ENCODE peak calls at places on chromosomes 3 and 15, in ten cellular contexts. I is Caki2; V is stomach; W is activated CD4-positive, alpha-beta T cell treated with anti-CD3 and anti-CD28 coated beads, Interleukin-2, amount 10 ng/mL, durations not matched to agents 7 days and 5 days; T is astrocyte of the spinal cord; J is NCI-H1417; P is ureter; Q is body of pancreas; S is H4; O is small intestine. M is an unnamed sample.

GRCh38 chr15:89652666-89653065 is 2.6 kb downstream of the KIF7 start:
- DNase-seq in O (no peak), W (no peak), S (no peak), V (no peak), I (no peak), P (no peak), T (no peak), Q (no peak), J (no peak), M (no peak)

GRCh38 chr3:9553021-9553948 is at the start of gene LHFPL4:
- DNase-seq in I (no peak), Q (no peak), T (no peak), O (no peak), J (peak; percentile 28), V (no peak), P (no peak), W (no peak), S (no peak), M (no peak)

GRCh38 chr3:28267984-28268849 is 26.8 kb downstream of the CMC1 start:
- DNase-seq in Q (peak; percentile 47), W (no peak), T (no peak), P (no peak), I (no peak), S (no peak), O (peak; percentile 63), V (no peak), J (no peak), M (no peak)

GRCh38 chr3:100869787-100870186 is 123.4 kb downstream of the ABI3BP start:
- DNase-seq in P (no peak), Q (no peak), W (no peak), S (no peak), O (no peak), T (peak; percentile 78), V (no peak), J (no peak), I (no peak), M (no peak)

GRCh38 chr3:183966361-183966791 is 51.3 kb downstream of the ABCC5 start:
- DNase-seq in I (no peak), J (no peak), V (peak; percentile 76), P (peak; percentile 66), W (no peak), T (no peak), S (no peak), Q (no peak), O (no peak), M (peak; percentile 23)

GRCh38 chr3:19229086-19229485 is 80.8 kb downstream of the KCNH8 start:
- DNase-seq in P (no peak), J (no peak), W (no peak), I (no peak), Q (no peak), V (no peak), O (no peak), S (no peak), T (no peak), M (no peak)

GRCh38 chr3:94004301-94004910 is 24.0 kb downstream of the STX19 start:
- DNase-seq in Q (peak; percentile 14), P (no peak), S (peak; percentile 76), W (peak; percentile 41), T (peak; percentile 72), J (no peak), I (peak; percentile 23), O (peak; percentile 69), V (no peak), M (peak; percentile 63)

GRCh38 chr3:115165266-115165665 is 18.2 kb upstream of the ZBTB20 start:
- DNase-seq in V (no peak), O (peak; percentile 48), J (no peak), S (no peak), T (no peak), Q (no peak), P (no peak), W (peak; percentile 32), I (no peak), M (no peak)

GRCh38 chr3:58102976-58103447 is 94.8 kb downstream of the FLNB start:
- DNase-seq in S (no peak), V (peak; percentile 68), Q (peak; percentile 83), P (peak; percentile 69), W (no peak), J (no peak), T (no peak), O (no peak), I (no peak), M (peak; percentile 42)

GRCh38 chr15:87155771-87156170 is 1076.1 kb downstream of the AGBL1 start:
- DNase-seq in P (no peak), S (peak; percentile 8), T (no peak), W (no peak), V (no peak), Q (no peak), O (no peak), I (no peak), J (no peak), M (no peak)

GRCh38 chr15:69723404-69724097 is 270.9 kb downstream of the RPLP1 start:
- DNase-seq in J (peak; percentile 31), T (no peak), V (no peak), P (no peak), S (no peak), Q (no peak), I (no peak), W (no peak), O (no peak), M (no peak)

GRCh38 chr3:152902141-152902669 is 67.3 kb downstream of the P2RY1 start:
- DNase-seq in P (no peak), O (no peak), W (no peak), Q (no peak), J (no peak), V (no peak), I (no peak), S (no peak), T (no peak), M (no peak)

GRCh38 chr15:78988361-78988911 is 43.6 kb upstream of the CTSH start:
- DNase-seq in P (peak; percentile 92), W (no peak), S (peak; percentile 97), O (peak; percentile 63), T (peak; percentile 97), J (no peak), Q (peak; percentile 89), I (peak; percentile 98), V (peak; percentile 64), M (peak; percentile 94)

GRCh38 chr3:130737622-130738021 is 9.0 kb downstream of the PIK3R4 start:
- DNase-seq in Q (no peak), O (no peak), S (no peak), P (no peak), T (no peak), J (no peak), I (no peak), W (no peak), V (no peak), M (no peak)

GRCh38 chr3:168498194-168498593 is 402.5 kb upstream of the GOLIM4 start:
- DNase-seq in V (no peak), Q (no peak), S (no peak), P (no peak), W (no peak), J (no peak), T (no peak), I (no peak), O (no peak), M (no peak)

GRCh38 chr15:34336947-34337556 is 529 bp downstream of the SLC12A6 start:
- DNase-seq in S (no peak), I (no peak), V (no peak), Q (peak; percentile 22), W (peak; percentile 20), P (peak; percentile 55), O (peak; percentile 25), T (no peak), J (peak; percentile 18), M (no peak)

M was measured in hepatocyte.